ENCODE peak calls at places on chromosomes 16 and 17, in five cellular contexts. V, P, O, M and U are unnamed samples.

GRCh38 chr16:87963400-87963799 is 12.2 kb downstream of the BANP start:
- DNase-seq in P (no peak), V (peak; percentile 45), M (peak; percentile 87), O (no peak), U (no peak)

GRCh38 chr17:73552300-73553088 is 91.8 kb downstream of the SDK2 start:
- DNase-seq in M (no peak), V (no peak), P (no peak), O (no peak), U (no peak)

GRCh38 chr17:33874617-33875060 is 380.4 kb upstream of the CCL2 start:
- DNase-seq in O (no peak), M (no peak), V (peak; percentile 27), P (no peak), U (no peak)

GRCh38 chr17:70120420-70120819 is 45.4 kb downstream of the KCNJ16 start:
- DNase-seq in M (no peak), O (no peak), P (no peak), V (no peak), U (no peak)

GRCh38 chr17:52376137-52376536 is 217.6 kb upstream of the CA10 start:
- DNase-seq in O (no peak), M (no peak), V (no peak), P (no peak), U (no peak)

GRCh38 chr17:80724723-80725388 is 180.2 kb downstream of the RPTOR start:
- DNase-seq in M (no peak), O (no peak), P (peak; percentile 47), V (no peak), U (no peak)

GRCh38 chr16:491225-491919 is 36.1 kb upstream of the CAPN15 start:
- DNase-seq in M (no peak), P (no peak), V (no peak), O (no peak), U (no peak)

GRCh38 chr17:59762022-59762825 is 54.8 kb downstream of the VMP1 start:
- DNase-seq in O (no peak), V (no peak), P (no peak), M (peak; percentile 92), U (no peak)

GRCh38 chr16:56211471-56211944 is 20.2 kb downstream of the GNAO1 start:
- DNase-seq in V (peak; percentile 24), M (no peak), O (no peak), P (no peak), U (no peak)

GRCh38 chr17:30961213-30962188 is 9.3 kb upstream of the RNF135 start:
- DNase-seq in P (no peak), O (no peak), M (no peak), V (no peak), U (no peak)

GRCh38 chr17:77915594-77916021 is 42.9 kb upstream of the TNRC6C start:
- DNase-seq in P (no peak), V (no peak), M (no peak), O (no peak), U (no peak)

GRCh38 chr16:75042423-75043174 is 43.8 kb downstream of the ZNRF1 start:
- DNase-seq in M (no peak), P (no peak), O (no peak), V (no peak), U (no peak)

GRCh38 chr16:66270333-66270927 is 96.1 kb upstream of the CDH5 start:
- DNase-seq in P (peak; percentile 80), V (peak; percentile 68), M (peak; percentile 51), O (peak; percentile 80), U (no peak)

GRCh38 chr17:80254396-80255241 is 6.0 kb upstream of the RNF213 start:
- DNase-seq in P (peak; percentile 28), V (no peak), M (peak; percentile 89), O (peak; percentile 51), U (no peak)

GRCh38 chr16:12087901-12088364 is 111.4 kb downstream of the SNX29 start:
- DNase-seq in M (no peak), V (no peak), O (peak; percentile 34), P (no peak), U (no peak)

GRCh38 chr16:66391726-66392670 is 25.5 kb downstream of the CDH5 start:
- DNase-seq in M (no peak), V (no peak), O (no peak), P (no peak), U (no peak)